ENCODE peak calls at places on chromosome 2, in four cellular contexts. One of them, this sample, is unnamed.

GRCh38 chr2:159326569-159327255 is 40.2 kb upstream of the WDSUB1 start:
- DNase-seq in HCT116: no peak
- DNase-seq in K562: no peak
- DNase-seq in NT2/D1: no peak
- DNase-seq in this sample: no peak

GRCh38 chr2:113826346-113827285 is 63.3 kb upstream of the ACTR3 start:
- DNase-seq in HCT116: no peak
- DNase-seq in K562: no peak
- DNase-seq in NT2/D1: peak
- DNase-seq in this sample: no peak

GRCh38 chr2:238913931-238914647 is 66.2 kb downstream of the TWIST2 start:
- DNase-seq in HCT116: no peak
- DNase-seq in K562: no peak
- DNase-seq in NT2/D1: no peak
- DNase-seq in this sample: no peak

GRCh38 chr2:235911125-235911524 is 257.1 kb downstream of the GBX2 start:
- DNase-seq in HCT116: no peak
- DNase-seq in K562: no peak
- DNase-seq in NT2/D1: no peak
- DNase-seq in this sample: no peak

GRCh38 chr2:12202301-12202700 is 455.9 kb downstream of the LPIN1 start:
- DNase-seq in HCT116: no peak
- DNase-seq in K562: no peak
- DNase-seq in NT2/D1: peak
- DNase-seq in this sample: no peak

GRCh38 chr2:167550448-167550847 is 662.2 kb downstream of the XIRP2 start:
- DNase-seq in HCT116: peak
- DNase-seq in K562: no peak
- DNase-seq in NT2/D1: no peak
- DNase-seq in this sample: no peak

GRCh38 chr2:149490296-149490695 is 97.3 kb downstream of the MMADHC start:
- DNase-seq in HCT116: no peak
- DNase-seq in K562: no peak
- DNase-seq in NT2/D1: no peak
- DNase-seq in this sample: no peak

GRCh38 chr2:196066794-196067382 is 1.7 kb downstream of the DNAH7 start:
- DNase-seq in HCT116: peak
- DNase-seq in K562: peak
- DNase-seq in NT2/D1: no peak
- DNase-seq in this sample: no peak

GRCh38 chr2:95231723-95232122 is 24.4 kb downstream of the ZNF892 start:
- DNase-seq in HCT116: peak
- DNase-seq in K562: peak
- DNase-seq in NT2/D1: peak
- DNase-seq in this sample: peak

GRCh38 chr2:226738191-226738820 is 61.3 kb downstream of the IRS1 start:
- DNase-seq in HCT116: no peak
- DNase-seq in K562: no peak
- DNase-seq in NT2/D1: no peak
- DNase-seq in this sample: no peak

GRCh38 chr2:22281033-22281432 is 1103.9 kb upstream of the KLHL29 start:
- DNase-seq in HCT116: no peak
- DNase-seq in K562: no peak
- DNase-seq in NT2/D1: no peak
- DNase-seq in this sample: no peak

GRCh38 chr2:157509755-157510154 is 65.9 kb upstream of the CYTIP start:
- DNase-seq in HCT116: no peak
- DNase-seq in K562: no peak
- DNase-seq in NT2/D1: no peak
- DNase-seq in this sample: no peak

GRCh38 chr2:204825054-204825453 is 279.8 kb downstream of the PARD3B start:
- DNase-seq in HCT116: no peak
- DNase-seq in K562: no peak
- DNase-seq in NT2/D1: peak
- DNase-seq in this sample: no peak

GRCh38 chr2:119289093-119289492 is 65.5 kb downstream of the STEAP3 start:
- DNase-seq in HCT116: no peak
- DNase-seq in K562: no peak
- DNase-seq in NT2/D1: no peak
- DNase-seq in this sample: no peak

GRCh38 chr2:8575011-8575750 is 106.7 kb upstream of the ID2 start:
- DNase-seq in HCT116: no peak
- DNase-seq in K562: no peak
- DNase-seq in NT2/D1: no peak
- DNase-seq in this sample: no peak

GRCh38 chr2:221552282-221552681 is 19.8 kb downstream of the EPHA4 start:
- DNase-seq in HCT116: no peak
- DNase-seq in K562: no peak
- DNase-seq in NT2/D1: no peak
- DNase-seq in this sample: no peak

GRCh38 chr2:200567932-200568331 is 17.9 kb upstream of the AOX1 start:
- DNase-seq in HCT116: no peak
- DNase-seq in K562: no peak
- DNase-seq in NT2/D1: no peak
- DNase-seq in this sample: no peak

GRCh38 chr2:127614246-127614645 is 31.7 kb upstream of the GPR17 start:
- DNase-seq in HCT116: no peak
- DNase-seq in K562: no peak
- DNase-seq in NT2/D1: no peak
- DNase-seq in this sample: no peak

GRCh38 chr2:9741110-9741509 is 102.2 kb upstream of the TAF1B start:
- DNase-seq in HCT116: no peak
- DNase-seq in K562: no peak
- DNase-seq in NT2/D1: no peak
- DNase-seq in this sample: no peak

GRCh38 chr2:232339121-232340081 is 39.1 kb upstream of the ALPP start:
- DNase-seq in HCT116: no peak
- DNase-seq in K562: no peak
- DNase-seq in NT2/D1: no peak
- DNase-seq in this sample: no peak

GRCh38 chr2:74239346-74239745 is 40.9 kb downstream of the MTHFD2 start:
- DNase-seq in HCT116: no peak
- DNase-seq in K562: no peak
- DNase-seq in NT2/D1: no peak
- DNase-seq in this sample: no peak

GRCh38 chr2:127675335-127676261 is at the start of gene LIMS2:
- DNase-seq in HCT116: no peak
- DNase-seq in K562: no peak
- DNase-seq in NT2/D1: peak
- DNase-seq in this sample: peak

GRCh38 chr2:120244656-120245519 is 7.8 kb upstream of the RALB start:
- DNase-seq in HCT116: no peak
- DNase-seq in K562: no peak
- DNase-seq in NT2/D1: no peak
- DNase-seq in this sample: no peak

GRCh38 chr2:73850009-73850408 is 21.2 kb downstream of the STAMBP start:
- DNase-seq in HCT116: no peak
- DNase-seq in K562: no peak
- DNase-seq in NT2/D1: no peak
- DNase-seq in this sample: no peak

GRCh38 chr2:19875280-19875679 is 26.5 kb downstream of the TTC32 start:
- DNase-seq in HCT116: no peak
- DNase-seq in K562: no peak
- DNase-seq in NT2/D1: no peak
- DNase-seq in this sample: no peak

GRCh38 chr2:181198188-181198864 is 217.9 kb downstream of the UBE2E3 start:
- DNase-seq in HCT116: no peak
- DNase-seq in K562: no peak
- DNase-seq in NT2/D1: no peak
- DNase-seq in this sample: no peak

GRCh38 chr2:206211657-206212255 is 52.1 kb downstream of the EEF1B2 start:
- DNase-seq in HCT116: no peak
- DNase-seq in K562: no peak
- DNase-seq in NT2/D1: no peak
- DNase-seq in this sample: no peak

GRCh38 chr2:241808701-241809382 is at the start of gene NEU4:
- DNase-seq in HCT116: no peak
- DNase-seq in K562: peak
- DNase-seq in NT2/D1: no peak
- DNase-seq in this sample: no peak

GRCh38 chr2:238387376-238387775 is 39.4 kb upstream of the ASB1 start:
- DNase-seq in HCT116: no peak
- DNase-seq in K562: no peak
- DNase-seq in NT2/D1: no peak
- DNase-seq in this sample: no peak

GRCh38 chr2:161161074-161161577 is 898 bp downstream of the TANK start:
- DNase-seq in HCT116: no peak
- DNase-seq in K562: peak
- DNase-seq in NT2/D1: no peak
- DNase-seq in this sample: no peak

GRCh38 chr2:216554755-216555154 is 56.1 kb downstream of the RPL37A start:
- DNase-seq in HCT116: no peak
- DNase-seq in K562: no peak
- DNase-seq in NT2/D1: no peak
- DNase-seq in this sample: no peak

GRCh38 chr2:216556202-216556601 is 57.6 kb downstream of the RPL37A start:
- DNase-seq in HCT116: no peak
- DNase-seq in K562: no peak
- DNase-seq in NT2/D1: no peak
- DNase-seq in this sample: no peak

GRCh38 chr2:216553841-216554240 is 55.2 kb downstream of the RPL37A start:
- DNase-seq in HCT116: no peak
- DNase-seq in K562: no peak
- DNase-seq in NT2/D1: no peak
- DNase-seq in this sample: no peak

GRCh38 chr2:216554286-216554685 is 55.6 kb downstream of the RPL37A start:
- DNase-seq in HCT116: no peak
- DNase-seq in K562: no peak
- DNase-seq in NT2/D1: no peak
- DNase-seq in this sample: no peak

DNA sequence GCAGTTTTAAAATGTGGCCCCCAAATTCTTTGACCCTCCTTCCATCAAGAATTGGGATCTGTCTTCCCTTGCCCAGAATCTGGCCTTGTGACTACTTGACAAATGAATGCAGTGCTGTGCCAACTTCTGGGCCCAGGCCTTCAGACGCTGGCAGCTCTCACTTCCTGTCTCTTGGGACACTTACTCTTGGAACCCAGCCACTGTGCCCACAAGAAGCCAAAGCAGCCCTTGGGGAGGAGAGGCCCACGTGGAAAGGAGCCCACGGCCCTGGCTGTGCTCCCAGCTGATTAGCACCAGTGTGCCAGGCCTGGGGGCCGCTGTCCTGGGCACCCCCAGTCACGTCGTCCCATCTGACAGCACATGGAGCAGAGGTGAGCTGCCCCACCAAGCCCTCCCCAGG is 56.6 kb downstream of the RPL37A start:
- DNase-seq in HCT116: no peak
- DNase-seq in K562: no peak
- DNase-seq in NT2/D1: no peak
- DNase-seq in this sample: no peak
- TF ChIP-seq ZNF274 in HCT116: no peak
- TF ChIP-seq ZNF274 in K562: no peak
- TF ChIP-seq ZNF274 in NT2/D1: no peak
- TF ChIP-seq ZNF274 in this sample: no peak

GRCh38 chr2:219045937-219046550 is 4.7 kb upstream of the CFAP65 start:
- DNase-seq in HCT116: no peak
- DNase-seq in K562: peak
- DNase-seq in NT2/D1: peak
- DNase-seq in this sample: no peak
- TF ChIP-seq ZNF274 in HCT116: no peak
- TF ChIP-seq ZNF274 in K562: no peak
- TF ChIP-seq ZNF274 in NT2/D1: no peak
- TF ChIP-seq ZNF274 in this sample: no peak

GRCh38 chr2:65316072-65316471 is 88.4 kb downstream of the ACTR2 start:
- DNase-seq in HCT116: no peak
- DNase-seq in K562: no peak
- DNase-seq in NT2/D1: no peak
- DNase-seq in this sample: no peak
- TF ChIP-seq ZNF274 in HCT116: no peak
- TF ChIP-seq ZNF274 in K562: no peak
- TF ChIP-seq ZNF274 in NT2/D1: no peak
- TF ChIP-seq ZNF274 in this sample: no peak

GRCh38 chr2:112767693-112768380 is 3.4 kb upstream of the CKAP2L start:
- DNase-seq in HCT116: no peak
- DNase-seq in K562: no peak
- DNase-seq in NT2/D1: no peak
- DNase-seq in this sample: no peak
- TF ChIP-seq ZNF274 in HCT116: no peak
- TF ChIP-seq ZNF274 in K562: no peak
- TF ChIP-seq ZNF274 in NT2/D1: no peak
- TF ChIP-seq ZNF274 in this sample: no peak

GRCh38 chr2:98374286-98374685 is 28.0 kb downstream of the CNGA3 start:
- DNase-seq in HCT116: no peak
- DNase-seq in K562: no peak
- DNase-seq in NT2/D1: no peak
- DNase-seq in this sample: peak
- TF ChIP-seq ZNF274 in HCT116: no peak
- TF ChIP-seq ZNF274 in K562: no peak
- TF ChIP-seq ZNF274 in NT2/D1: no peak
- TF ChIP-seq ZNF274 in this sample: no peak

GRCh38 chr2:67876176-67876575 is 186.6 kb downstream of the C1D start:
- DNase-seq in HCT116: no peak
- DNase-seq in K562: no peak
- DNase-seq in NT2/D1: no peak
- DNase-seq in this sample: no peak
- TF ChIP-seq ZNF274 in HCT116: no peak
- TF ChIP-seq ZNF274 in K562: no peak
- TF ChIP-seq ZNF274 in NT2/D1: no peak
- TF ChIP-seq ZNF274 in this sample: no peak